ENCODE peak calls at places on chromosomes 13 and 19, in ten cellular contexts. H is activated CD4-positive, alpha-beta T cell treated with anti-CD3 and anti-CD28 coated beads, Interleukin-2, amount 10 ng/mL, durations not matched to agents 7 days and 5 days; W is AG04449; B is EL; A is suprapubic skin; V is CD4-positive, alpha-beta memory T cell; I is stimulated activated CD8-positive, alpha-beta memory T cell treated with anti-CD3 and anti-CD28 coated beads, Interleukin-4, amount 100 ng/mL, for 1 hour; J is NCI-H460; U is anterior cingulate cortex; L is stimulated activated CD4-positive, alpha-beta T cell treated with anti-CD3 and anti-CD28 coated beads, Interleukin-2, amount 100 ng/mL, for 48 hours. G is an unnamed sample.

GRCh38 chr13:36310417-36311108 is 12.9 kb upstream of the CCDC169 start:
- DNase-seq in J (no peak), U (no peak), L (no peak), A (no peak), B (no peak), W (no peak), H (no peak), I (no peak), V (no peak), G (no peak)

GRCh38 chr13:45216193-45216592 is 15.3 kb upstream of the KCTD4 start:
- DNase-seq in V (no peak), H (no peak), W (no peak), J (no peak), B (no peak), A (no peak), I (no peak), L (no peak), U (no peak), G (no peak)

GRCh38 chr13:36848228-36848982 is 29.4 kb downstream of the RFXAP start:
- DNase-seq in I (no peak), H (no peak), B (no peak), W (no peak), V (no peak), U (no peak), J (no peak), L (no peak), A (no peak), G (no peak)

GRCh38 chr13:21079761-21080730 is 18.7 kb upstream of the LATS2 start:
- DNase-seq in L (no peak), U (no peak), I (no peak), V (no peak), H (no peak), J (no peak), B (peak), A (no peak), W (peak), G (no peak)

GRCh38 chr13:78609464-78610205 is 6.3 kb upstream of the POU4F1 start:
- DNase-seq in V (no peak), I (no peak), B (peak), L (no peak), W (no peak), J (no peak), H (no peak), A (no peak), U (no peak), G (no peak)

GRCh38 chr13:46392967-46393366 is 5.9 kb upstream of the RUBCNL start:
- DNase-seq in V (no peak), L (no peak), A (no peak), I (no peak), U (no peak), W (no peak), J (no peak), B (no peak), H (no peak), G (no peak)

GRCh38 chr19:58021541-58022282 is 12.1 kb upstream of the ZSCAN1 start:
- DNase-seq in L (peak), I (no peak), V (peak), A (no peak), J (no peak), H (peak), B (peak), U (peak), W (no peak), G (peak)

GRCh38 chr13:36026556-36026955 is 104.6 kb downstream of the DCLK1 start:
- DNase-seq in H (no peak), L (no peak), A (no peak), I (no peak), J (no peak), V (no peak), B (no peak), U (no peak), W (no peak), G (no peak)

GRCh38 chr13:65783383-65783782 is 1446.8 kb downstream of the PCDH9 start:
- DNase-seq in A (no peak), I (no peak), V (no peak), J (no peak), B (no peak), W (no peak), H (no peak), L (no peak), U (no peak), G (no peak)

GRCh38 chr13:40460116-40460515 is 206.3 kb downstream of the FOXO1 start:
- DNase-seq in A (no peak), H (no peak), U (no peak), I (no peak), V (no peak), W (no peak), L (no peak), J (no peak), B (peak), G (no peak)

GRCh38 chr13:80508031-80508430 is 167.1 kb upstream of the SPRY2 start:
- DNase-seq in H (no peak), W (no peak), L (no peak), B (no peak), I (no peak), V (no peak), U (no peak), A (no peak), J (no peak), G (no peak)

GRCh38 chr13:89238496-89238895 is 1567.3 kb downstream of the SLITRK5 start:
- DNase-seq in U (no peak), A (no peak), J (no peak), V (no peak), L (no peak), B (no peak), W (no peak), H (no peak), I (no peak), G (no peak)

GRCh38 chr13:50476579-50476978 is 366.9 kb downstream of the DLEU7 start:
- DNase-seq in U (no peak), H (no peak), J (no peak), V (no peak), I (no peak), B (no peak), W (no peak), A (no peak), L (no peak), G (no peak)

GRCh38 chr19:36423925-36424324 is 5.5 kb upstream of the ZFP82 start:
- DNase-seq in W (no peak), A (no peak), B (no peak), U (no peak), V (no peak), H (no peak), L (no peak), I (no peak), J (no peak), G (no peak)

GRCh38 chr19:6590458-6591319 is at the start of gene CD70:
- DNase-seq in I (no peak), L (peak), U (no peak), H (peak), J (peak), W (no peak), B (no peak), A (peak), V (peak), G (peak)

GRCh38 chr13:99214232-99214631 is 13.6 kb downstream of the UBAC2 start:
- DNase-seq in L (peak), U (no peak), W (no peak), J (no peak), I (no peak), V (no peak), A (no peak), H (no peak), B (no peak), G (no peak)

GRCh38 chr13:109332501-109333499 is 453.6 kb downstream of the IRS2 start:
- DNase-seq in U (no peak), W (no peak), V (no peak), L (no peak), H (no peak), J (no peak), A (no peak), B (no peak), I (no peak), G (peak)

GRCh38 chr13:91882918-91883317 is 484.5 kb downstream of the GPC5 start:
- DNase-seq in A (no peak), I (no peak), H (no peak), J (no peak), U (no peak), V (no peak), L (no peak), B (no peak), W (no peak), G (no peak)

GRCh38 chr13:26517931-26518330 is 39.6 kb upstream of the WASF3 start:
- DNase-seq in J (no peak), I (no peak), V (no peak), U (no peak), H (no peak), L (no peak), A (no peak), W (no peak), B (no peak), G (no peak)

GRCh38 chr19:33468361-33469170 is 53.0 kb downstream of the PEPD start:
- DNase-seq in L (no peak), H (no peak), B (no peak), V (no peak), W (no peak), I (no peak), J (no peak), A (no peak), U (no peak), G (no peak)

GRCh38 chr13:102440259-102440936 is 38.5 kb upstream of the FGF14 start:
- DNase-seq in L (no peak), A (no peak), I (no peak), U (no peak), V (no peak), J (no peak), W (no peak), H (no peak), B (no peak), G (peak)

GRCh38 chr19:36488816-36489138 is 584 bp downstream of the ZNF566 start:
- DNase-seq in V (no peak), U (no peak), W (no peak), B (peak), H (peak), J (no peak), L (no peak), I (peak), A (no peak), G (no peak)

GRCh38 chr13:107231941-107232340 is 664.0 kb upstream of the ARGLU1 start:
- DNase-seq in I (no peak), B (no peak), A (no peak), V (no peak), W (no peak), L (no peak), J (peak), U (no peak), H (no peak), G (no peak)

GRCh38 chr13:43331676-43332075 is 308.3 kb downstream of the DNAJC15 start:
- DNase-seq in L (no peak), V (no peak), J (no peak), A (no peak), B (no peak), H (no peak), I (no peak), W (no peak), U (peak), G (no peak)

GRCh38 chr19:50406829-50407228 is 11.9 kb upstream of the SPIB start:
- DNase-seq in H (no peak), B (no peak), W (no peak), U (no peak), L (no peak), I (no peak), J (no peak), A (no peak), V (no peak), G (no peak)

GRCh38 chr13:111908391-111908790 is 158.6 kb upstream of the SOX1 start:
- DNase-seq in L (no peak), V (no peak), W (no peak), B (no peak), A (no peak), U (no peak), H (no peak), I (no peak), J (no peak), G (no peak)

GRCh38 chr19:2355168-2356035 is 4.7 kb upstream of the TMPRSS9 start:
- DNase-seq in A (no peak), U (no peak), L (no peak), B (no peak), I (no peak), W (no peak), H (no peak), V (no peak), J (no peak), G (no peak)

GRCh38 chr13:46948338-46948737 is 51.5 kb upstream of the HTR2A start:
- DNase-seq in J (no peak), L (no peak), W (no peak), I (no peak), H (no peak), V (no peak), B (peak), U (no peak), A (no peak), G (no peak)

GRCh38 chr19:49761625-49762311 is 1.3 kb downstream of the TSKS start:
- DNase-seq in B (peak), V (no peak), U (no peak), L (no peak), J (no peak), W (no peak), A (no peak), H (peak), I (no peak), G (no peak)

GRCh38 chr19:40691421-40692211 is 1.2 kb upstream of the NUMBL start:
- DNase-seq in I (no peak), A (no peak), L (no peak), H (no peak), V (no peak), W (no peak), J (no peak), B (no peak), U (no peak), G (no peak)

GRCh38 chr13:41995946-41996345 is 35.0 kb upstream of the VWA8 start:
- DNase-seq in L (peak), I (no peak), B (peak), J (no peak), A (no peak), V (no peak), H (no peak), U (no peak), W (peak), G (no peak)

GRCh38 chr13:75173457-75174356 is 308.3 kb downstream of the TBC1D4 start:
- DNase-seq in J (no peak), B (peak), U (no peak), I (no peak), H (no peak), L (no peak), W (no peak), A (no peak), V (no peak), G (no peak)

GRCh38 chr13:27988520-27988919 is at the start of gene URAD:
- DNase-seq in J (no peak), U (no peak), L (no peak), H (no peak), B (no peak), I (no peak), A (no peak), V (no peak), W (no peak), G (no peak)

GRCh38 chr13:85657942-85658341 is 141.3 kb downstream of the SLITRK6 start:
- DNase-seq in V (no peak), L (no peak), A (no peak), B (no peak), H (no peak), W (no peak), U (no peak), J (no peak), I (no peak), G (no peak)

GRCh38 chr13:34028496-34029442 is 210.8 kb downstream of the RFC3 start:
- DNase-seq in H (no peak), V (no peak), W (no peak), A (no peak), L (no peak), I (no peak), B (no peak), J (no peak), U (no peak), G (no peak)

GRCh38 chr13:23579072-23579885 is 9.1 kb downstream of the TNFRSF19 start:
- DNase-seq in W (no peak), L (peak), I (peak), V (peak), J (peak), H (peak), A (peak), B (peak), U (peak), G (peak)

GRCh38 chr13:51158923-51159322 is 47.8 kb upstream of the C13orf42 start:
- DNase-seq in J (no peak), B (no peak), H (no peak), A (no peak), V (no peak), U (no peak), L (no peak), I (no peak), W (no peak), G (no peak)

GRCh38 chr13:113566227-113566561 is 18.4 kb upstream of the TFDP1 start:
- DNase-seq in A (no peak), L (no peak), V (no peak), W (no peak), B (no peak), H (no peak), J (no peak), I (no peak), U (no peak), G (no peak)